ENCODE peak calls at places on chromosomes 7 and 10, in nine cellular contexts. N is heart right ventricle; E is CD8-positive, alpha-beta memory T cell; Z is psoas muscle; T is Panc1; G is aorta; L is trophoblast cell; X is testis; U is PC-3. J is an unnamed sample.

GRCh38 chr10:30556189-30556588 is 73.4 kb downstream of the LYZL2 start:
- DNase-seq in N (no peak), E (no peak), Z (no peak), T (no peak), G (no peak), L (no peak), X (no peak), U (peak), J (no peak)

GRCh38 chr10:23150081-23150480 is 42.0 kb upstream of the PTF1A start:
- DNase-seq in N (no peak), E (no peak), Z (no peak), T (no peak), G (no peak), L (no peak), X (no peak), U (no peak), J (no peak)

GRCh38 chr10:74343804-74344203 is 192.8 kb downstream of the ADK start:
- DNase-seq in N (no peak), E (no peak), Z (no peak), T (no peak), G (no peak), L (no peak), X (no peak), U (no peak), J (no peak)

GRCh38 chr10:8045728-8046494 is 8.6 kb upstream of the GATA3 start:
- DNase-seq in N (no peak), E (peak), Z (no peak), T (no peak), G (peak), L (no peak), X (no peak), U (no peak), J (no peak)

GRCh38 chr7:141649137-141649864 is 52.7 kb downstream of the DENND11 start:
- DNase-seq in N (no peak), E (no peak), Z (no peak), T (no peak), G (no peak), L (no peak), X (no peak), U (no peak), J (no peak)

GRCh38 chr10:131204406-131205152 is 106.9 kb downstream of the TCERG1L start:
- DNase-seq in N (no peak), E (no peak), Z (peak), T (no peak), G (no peak), L (no peak), X (peak), U (no peak), J (no peak)

GRCh38 chr7:12389089-12389700 is 14.5 kb downstream of the VWDE start:
- DNase-seq in N (peak), E (peak), Z (no peak), T (peak), G (no peak), L (peak), X (peak), U (peak), J (no peak)

GRCh38 chr10:132515811-132516726 is 21.5 kb upstream of the INPP5A start:
- DNase-seq in N (peak), E (no peak), Z (peak), T (no peak), G (peak), L (no peak), X (no peak), U (no peak), J (no peak)

GRCh38 chr7:12517451-12517850 is 53.1 kb upstream of the SCIN start:
- DNase-seq in N (no peak), E (no peak), Z (no peak), T (no peak), G (no peak), L (no peak), X (no peak), U (no peak), J (no peak)

DNA sequence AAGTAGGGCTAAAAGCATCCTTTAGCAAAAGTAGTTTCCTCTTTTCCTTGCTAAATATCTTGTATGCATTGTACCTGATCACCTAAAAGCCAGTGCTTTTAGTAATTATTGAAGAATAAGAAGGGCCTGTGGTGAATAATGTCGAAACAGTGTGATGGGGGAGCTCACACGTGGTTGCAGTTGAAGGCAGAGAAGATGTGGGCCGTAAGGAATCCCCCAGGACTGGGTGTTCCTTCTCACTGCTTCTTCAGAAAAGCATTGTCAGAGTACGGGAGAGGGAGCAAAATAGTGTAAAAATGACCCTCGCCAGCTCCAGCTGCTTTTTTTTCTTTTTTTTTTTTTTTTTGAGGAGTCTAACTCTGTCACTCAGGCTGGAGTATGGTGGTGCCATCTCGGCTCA is 201.1 kb downstream of the NSUN6 start:
- DNase-seq in N (no peak), E (no peak), Z (no peak), T (no peak), G (no peak), L (no peak), X (no peak), U (no peak), J (no peak)
- H3K27ac ChIP-seq in N (no peak), E (no peak), Z (no peak), T (no peak), G (no peak), L (no peak), X (no peak), U (no peak), J (no peak)

GRCh38 chr10:32684291-32684690 is 238.4 kb downstream of the CCDC7 start:
- DNase-seq in N (no peak), E (no peak), Z (no peak), T (no peak), G (no peak), L (no peak), X (no peak), U (peak), J (no peak)
- H3K27ac ChIP-seq in N (no peak), E (no peak), Z (no peak), T (no peak), G (no peak), L (no peak), X (no peak), U (no peak), J (no peak)

DNA sequence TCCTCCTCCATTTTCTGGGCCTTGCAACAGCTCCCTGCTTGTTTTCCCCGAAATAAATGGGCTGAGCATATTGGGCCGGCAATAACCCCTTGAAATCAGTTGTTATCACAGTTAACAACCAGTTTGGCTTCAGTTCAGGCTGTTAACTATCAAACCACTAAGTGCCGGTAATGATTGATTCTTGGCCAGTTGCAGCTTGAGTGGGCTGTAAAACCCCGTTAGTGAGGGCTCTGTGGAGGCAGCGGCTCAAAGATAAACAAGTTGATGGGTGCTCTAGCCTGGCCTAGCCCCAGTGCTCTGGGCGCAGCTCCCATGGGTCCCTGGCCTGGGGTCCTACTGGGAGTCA is 8.3 kb downstream of the FGF8 start:
- DNase-seq in N (no peak), E (no peak), Z (no peak), T (no peak), G (no peak), L (no peak), X (no peak), U (no peak), J (no peak)
- H3K27ac ChIP-seq in N (no peak), E (no peak), Z (no peak), T (no peak), G (no peak), L (no peak), X (no peak), U (no peak), J (no peak)

GRCh38 chr7:98285132-98286092 is 3.9 kb downstream of the BRI3 start:
- DNase-seq in N (no peak), E (no peak), Z (peak), T (no peak), G (no peak), L (peak), X (no peak), U (no peak), J (no peak)

GRCh38 chr7:98287486-98287959 is 6.0 kb downstream of the BRI3 start:
- DNase-seq in N (no peak), E (no peak), Z (no peak), T (no peak), G (no peak), L (peak), X (no peak), U (no peak), J (no peak)

GRCh38 chr7:98286093-98286525 is 4.6 kb downstream of the BRI3 start:
- DNase-seq in N (peak), E (no peak), Z (peak), T (no peak), G (peak), L (peak), X (peak), U (peak), J (no peak)

GRCh38 chr7:98288064-98288823 is 6.8 kb downstream of the BRI3 start:
- DNase-seq in N (no peak), E (no peak), Z (no peak), T (no peak), G (no peak), L (no peak), X (no peak), U (no peak), J (no peak)

DNA sequence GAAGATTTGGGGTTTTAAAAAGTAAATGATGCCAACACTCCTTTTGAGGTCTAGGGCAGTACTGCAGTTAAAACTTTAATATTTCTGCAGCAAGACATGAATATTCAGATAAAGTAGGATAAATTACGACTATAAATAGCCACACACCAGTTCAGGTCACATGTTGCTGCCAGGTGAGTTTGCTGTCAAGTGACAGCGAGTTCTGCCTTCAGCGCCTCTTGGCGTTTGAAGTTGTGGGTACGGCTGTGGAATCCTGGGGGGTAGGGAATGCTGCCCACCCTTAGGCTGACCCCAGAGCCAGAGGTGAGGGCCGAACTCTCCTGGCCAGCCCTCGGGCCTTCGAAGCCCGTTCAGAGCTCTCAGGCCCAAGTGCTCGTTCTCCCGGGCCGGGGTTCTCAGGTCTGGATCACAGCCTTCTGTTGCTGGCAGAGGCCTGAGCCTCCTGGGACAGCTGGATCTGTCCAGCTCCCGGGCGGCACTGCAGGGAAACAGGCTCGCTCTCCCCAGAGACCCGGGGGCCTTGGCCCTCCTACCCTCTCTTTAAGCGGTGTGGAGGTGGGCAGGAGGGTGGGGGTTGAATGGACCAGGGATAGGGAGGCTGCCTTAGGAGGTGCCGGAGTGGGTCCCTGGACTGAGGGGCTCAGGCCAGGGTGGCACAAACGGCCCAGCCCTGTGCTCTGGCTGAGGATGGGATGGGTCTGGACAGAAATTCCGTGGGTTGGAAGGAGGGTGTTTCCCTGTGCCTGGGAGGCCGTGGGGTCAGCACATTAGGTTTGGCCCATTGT is 5.4 kb downstream of the BRI3 start:
- DNase-seq in N (no peak), E (no peak), Z (peak), T (no peak), G (no peak), L (no peak), X (no peak), U (no peak), J (no peak)
- H3K27ac ChIP-seq in N (peak), E (no peak), Z (peak), T (peak), G (no peak), L (peak), X (peak), U (peak), J (peak)

DNA sequence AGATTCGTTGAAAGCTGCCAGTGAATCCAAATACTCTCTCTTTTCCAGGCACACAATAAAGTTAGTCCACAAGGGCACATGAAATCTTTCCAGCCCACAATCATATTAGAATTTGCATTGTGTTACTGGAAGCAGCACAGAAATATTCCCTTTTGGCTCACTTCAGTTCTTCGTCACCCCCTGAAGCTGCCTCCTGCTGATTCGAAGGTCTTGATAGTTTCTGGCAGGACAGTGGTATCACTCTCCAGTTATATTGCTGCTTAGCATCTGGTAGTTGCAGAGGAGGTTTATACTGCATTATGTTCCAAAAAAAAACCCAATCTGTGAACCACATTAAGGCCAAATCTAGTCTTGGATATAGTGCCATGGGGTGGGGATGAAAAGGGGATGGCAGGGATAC is 253.2 kb downstream of the BICC1 start:
- DNase-seq in N (no peak), E (no peak), Z (no peak), T (no peak), G (no peak), L (no peak), X (no peak), U (no peak), J (no peak)
- H3K27ac ChIP-seq in N (no peak), E (no peak), Z (no peak), T (no peak), G (no peak), L (no peak), X (no peak), U (no peak), J (no peak)

DNA sequence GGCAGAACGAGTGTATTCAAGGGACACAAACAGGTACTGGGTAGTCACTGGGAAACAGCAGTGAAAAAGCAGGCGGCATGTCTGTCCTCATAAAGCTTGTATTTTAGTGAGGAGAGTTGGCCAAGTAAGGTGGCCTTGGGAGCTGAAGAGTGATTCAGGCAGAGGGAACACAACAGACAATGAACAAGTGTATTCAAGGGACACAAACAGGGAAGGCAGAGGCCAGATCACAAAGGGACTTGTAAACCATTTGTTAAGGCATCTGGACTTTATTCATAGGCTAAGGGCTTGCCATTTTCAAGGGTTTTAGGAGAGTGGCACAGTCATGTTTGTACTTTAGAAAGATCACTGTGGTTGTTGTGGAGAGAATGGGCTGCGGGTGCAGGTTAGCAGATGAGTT is 49.0 kb downstream of the LRMDA start:
- DNase-seq in N (no peak), E (no peak), Z (no peak), T (no peak), G (no peak), L (no peak), X (no peak), U (no peak), J (no peak)
- H3K27ac ChIP-seq in N (no peak), E (no peak), Z (no peak), T (no peak), G (no peak), L (no peak), X (no peak), U (no peak), J (no peak)

J was measured in CD4-positive, alpha-beta T cell.